ENCODE peak calls at places on chromosome 9, in five cellular contexts. One of them, this sample, is unnamed.
A peak's percentile ranks its signal among the peaks of the same experiment; 100 is the strongest.

GRCh38 chr9:547309-547708 is 294.2 kb upstream of the DMRT1 start:
- DNase-seq in HepG2: no peak
- DNase-seq in H1: no peak
- DNase-seq in IMR-90: no peak
- DNase-seq in K562: no peak
- DNase-seq in this sample: no peak

GRCh38 chr9:21434202-21435014 is 5.8 kb upstream of the IFNA1 start:
- DNase-seq in K562: no peak
- DNase-seq in IMR-90: peak; percentile 73
- DNase-seq in H1: no peak
- DNase-seq in HepG2: peak; percentile 52
- DNase-seq in this sample: peak; percentile 77

GRCh38 chr9:92048924-92049625 is 66.1 kb downstream of the SPTLC1 start:
- DNase-seq in IMR-90: peak; percentile 65
- DNase-seq in HepG2: no peak
- DNase-seq in H1: no peak
- DNase-seq in K562: no peak
- DNase-seq in this sample: no peak

GRCh38 chr9:4515958-4516375 is 25.7 kb downstream of the SLC1A1 start:
- DNase-seq in H1: no peak
- DNase-seq in IMR-90: peak; percentile 15
- DNase-seq in HepG2: no peak
- DNase-seq in K562: no peak
- DNase-seq in this sample: no peak

GRCh38 chr9:131407717-131408195 is 13.9 kb downstream of the PRRC2B start:
- DNase-seq in K562: peak; percentile 61
- DNase-seq in H1: no peak
- DNase-seq in HepG2: peak; percentile 44
- DNase-seq in IMR-90: no peak
- DNase-seq in this sample: peak; percentile 45

GRCh38 chr9:91187965-91188344 is 173.8 kb downstream of the AUH start:
- DNase-seq in H1: no peak
- DNase-seq in HepG2: no peak
- DNase-seq in IMR-90: peak; percentile 82
- DNase-seq in K562: no peak
- DNase-seq in this sample: no peak

GRCh38 chr9:129027224-129027684 is 877 bp downstream of the SH3GLB2 start:
- DNase-seq in K562: no peak
- DNase-seq in HepG2: no peak
- DNase-seq in H1: no peak
- DNase-seq in IMR-90: no peak
- DNase-seq in this sample: no peak

GRCh38 chr9:93233033-93233432 is 49.1 kb downstream of the WNK2 start:
- DNase-seq in H1: no peak
- DNase-seq in K562: no peak
- DNase-seq in HepG2: no peak
- DNase-seq in IMR-90: no peak
- DNase-seq in this sample: no peak

GRCh38 chr9:93948456-93949072 is 6.6 kb downstream of the BARX1 start:
- DNase-seq in HepG2: no peak
- DNase-seq in IMR-90: no peak
- DNase-seq in H1: no peak
- DNase-seq in K562: no peak
- DNase-seq in this sample: no peak

GRCh38 chr9:115556432-115556831 is 438.5 kb upstream of the TNC start:
- DNase-seq in H1: no peak
- DNase-seq in HepG2: no peak
- DNase-seq in IMR-90: no peak
- DNase-seq in K562: no peak
- DNase-seq in this sample: no peak

GRCh38 chr9:88258012-88258411 is 119.7 kb upstream of the SPATA31C2 start:
- DNase-seq in H1: no peak
- DNase-seq in HepG2: no peak
- DNase-seq in IMR-90: peak; percentile 71
- DNase-seq in K562: no peak
- DNase-seq in this sample: no peak

GRCh38 chr9:131748411-131748955 is 8.6 kb upstream of the RAPGEF1 start:
- DNase-seq in K562: no peak
- DNase-seq in HepG2: no peak
- DNase-seq in IMR-90: no peak
- DNase-seq in H1: no peak
- DNase-seq in this sample: no peak

GRCh38 chr9:98226516-98226915 is 28.9 kb downstream of the TBC1D2 start:
- DNase-seq in K562: no peak
- DNase-seq in IMR-90: peak; percentile 57
- DNase-seq in HepG2: peak; percentile 76
- DNase-seq in H1: no peak
- DNase-seq in this sample: no peak

GRCh38 chr9:116153765-116154333 is at the start of gene PAPPA:
- DNase-seq in H1: no peak
- DNase-seq in K562: no peak
- DNase-seq in IMR-90: no peak
- DNase-seq in HepG2: no peak
- DNase-seq in this sample: no peak

GRCh38 chr9:20340161-20340861 is 282.0 kb downstream of the MLLT3 start:
- DNase-seq in HepG2: no peak
- DNase-seq in IMR-90: no peak
- DNase-seq in K562: no peak
- DNase-seq in H1: no peak
- DNase-seq in this sample: no peak

GRCh38 chr9:90142580-90142979 is 500.0 kb downstream of the DIRAS2 start:
- DNase-seq in K562: peak; percentile 5
- DNase-seq in HepG2: peak; percentile 35
- DNase-seq in H1: no peak
- DNase-seq in IMR-90: peak; percentile 25
- DNase-seq in this sample: peak; percentile 48

GRCh38 chr9:16721972-16722371 is 148.5 kb downstream of the BNC2 start:
- DNase-seq in K562: no peak
- DNase-seq in HepG2: no peak
- DNase-seq in H1: no peak
- DNase-seq in IMR-90: peak; percentile 30
- DNase-seq in this sample: no peak

GRCh38 chr9:111798786-111799185 is 4.0 kb upstream of the SHOC1 start:
- DNase-seq in IMR-90: peak; percentile 85
- DNase-seq in K562: no peak
- DNase-seq in HepG2: no peak
- DNase-seq in H1: no peak
- DNase-seq in this sample: no peak

GRCh38 chr9:19488721-19489120 is 79.9 kb downstream of the ACER2 start:
- DNase-seq in IMR-90: no peak
- DNase-seq in HepG2: no peak
- DNase-seq in K562: no peak
- DNase-seq in H1: no peak
- DNase-seq in this sample: no peak

GRCh38 chr9:120043448-120043847 is 536.5 kb downstream of the CDK5RAP2 start:
- DNase-seq in H1: no peak
- DNase-seq in IMR-90: no peak
- DNase-seq in K562: no peak
- DNase-seq in HepG2: no peak
- DNase-seq in this sample: peak; percentile 8

GRCh38 chr9:18820566-18821095 is 212.4 kb downstream of the SAXO1 start:
- DNase-seq in H1: no peak
- DNase-seq in HepG2: no peak
- DNase-seq in K562: no peak
- DNase-seq in IMR-90: peak; percentile 31
- DNase-seq in this sample: no peak

GRCh38 chr9:93207326-93207814 is 23.4 kb downstream of the WNK2 start:
- DNase-seq in HepG2: no peak
- DNase-seq in K562: no peak
- DNase-seq in H1: no peak
- DNase-seq in IMR-90: peak; percentile 11
- DNase-seq in this sample: no peak

GRCh38 chr9:99134893-99135341 is 30.0 kb downstream of the TGFBR1 start:
- DNase-seq in K562: no peak
- DNase-seq in H1: no peak
- DNase-seq in HepG2: no peak
- DNase-seq in IMR-90: peak; percentile 78
- DNase-seq in this sample: no peak

GRCh38 chr9:92769276-92769675 is 4.6 kb upstream of the BICD2 start:
- DNase-seq in HepG2: no peak
- DNase-seq in IMR-90: no peak
- DNase-seq in H1: no peak
- DNase-seq in K562: no peak
- DNase-seq in this sample: no peak

GRCh38 chr9:76699966-76700365 is 64.3 kb upstream of the PCA3 start:
- DNase-seq in IMR-90: peak; percentile 77
- DNase-seq in H1: no peak
- DNase-seq in K562: no peak
- DNase-seq in HepG2: no peak
- DNase-seq in this sample: no peak

GRCh38 chr9:37036237-37037136 is 2.4 kb upstream of the PAX5 start:
- DNase-seq in K562: no peak
- DNase-seq in HepG2: no peak
- DNase-seq in H1: no peak
- DNase-seq in IMR-90: peak; percentile 12
- DNase-seq in this sample: no peak

GRCh38 chr9:79430599-79430998 is 141.2 kb upstream of the TLE4 start:
- DNase-seq in IMR-90: no peak
- DNase-seq in K562: no peak
- DNase-seq in HepG2: no peak
- DNase-seq in H1: no peak
- DNase-seq in this sample: no peak

GRCh38 chr9:109498195-109499060 is at the start of gene PTPN3:
- DNase-seq in HepG2: no peak
- DNase-seq in H1: no peak
- DNase-seq in IMR-90: no peak
- DNase-seq in K562: no peak
- DNase-seq in this sample: peak; percentile 22

GRCh38 chr9:127177221-127177620 is 54.8 kb upstream of the ANGPTL2 start:
- DNase-seq in IMR-90: no peak
- DNase-seq in K562: no peak
- DNase-seq in HepG2: no peak
- DNase-seq in H1: no peak
- DNase-seq in this sample: no peak

GRCh38 chr9:127179633-127180401 is 57.4 kb upstream of the ANGPTL2 start:
- DNase-seq in IMR-90: no peak
- DNase-seq in H1: no peak
- DNase-seq in HepG2: no peak
- DNase-seq in K562: no peak
- DNase-seq in this sample: no peak

GRCh38 chr9:127177682-127178265 is 55.3 kb upstream of the ANGPTL2 start:
- DNase-seq in K562: no peak
- DNase-seq in IMR-90: no peak
- DNase-seq in H1: no peak
- DNase-seq in HepG2: no peak
- DNase-seq in this sample: no peak

GRCh38 chr9:127180457-127181314 is 58.3 kb upstream of the ANGPTL2 start:
- DNase-seq in K562: no peak
- DNase-seq in IMR-90: no peak
- DNase-seq in HepG2: no peak
- DNase-seq in H1: no peak
- DNase-seq in this sample: no peak

GRCh38 chr9:127178646-127179632 is 56.5 kb upstream of the ANGPTL2 start:
- DNase-seq in H1: no peak
- DNase-seq in IMR-90: no peak
- DNase-seq in K562: no peak
- DNase-seq in HepG2: no peak
- DNase-seq in this sample: no peak
- TF ChIP-seq POLR2A in H1: no peak
- TF ChIP-seq POLR2A in IMR-90: no peak
- TF ChIP-seq POLR2A in K562: no peak
- TF ChIP-seq POLR2A in HepG2: no peak
- TF ChIP-seq POLR2A in this sample: no peak

DNA sequence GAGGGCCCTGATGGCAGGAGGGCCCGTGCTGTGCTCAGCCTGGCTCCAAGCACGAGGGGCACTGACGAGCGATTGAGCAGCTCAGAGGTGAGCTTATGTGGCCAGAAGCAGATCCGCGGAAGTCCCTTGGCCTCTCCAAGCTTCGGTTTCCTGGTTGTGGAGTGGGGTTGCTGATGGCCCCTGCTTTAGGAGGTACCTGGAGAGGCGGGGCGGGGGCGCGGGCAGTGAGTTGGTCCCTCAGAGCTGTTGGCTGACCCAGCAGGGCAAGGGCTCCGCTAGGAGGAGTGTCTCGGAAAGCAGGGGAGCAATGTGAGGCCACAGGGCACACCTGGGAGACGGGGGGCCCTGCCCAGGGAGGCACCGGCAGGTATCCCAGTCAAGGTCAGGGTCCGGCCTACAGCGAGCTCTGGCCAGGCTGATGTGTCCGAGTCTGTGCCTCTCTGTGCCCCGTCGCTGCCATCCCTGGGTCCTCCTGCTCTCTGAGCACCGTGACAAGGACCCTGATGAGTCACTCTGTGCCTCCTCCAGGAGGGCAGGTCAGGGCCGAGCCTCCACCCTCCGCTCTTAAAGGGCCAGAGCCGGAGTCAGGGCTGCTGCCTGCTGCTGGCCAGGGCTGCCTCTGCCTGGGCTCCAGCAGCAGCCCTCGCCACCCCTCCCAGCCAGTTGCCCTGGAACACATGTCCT is 14.8 kb downstream of the NCS1 start:
- DNase-seq in H1: peak; percentile 39
- DNase-seq in IMR-90: peak; percentile 55
- DNase-seq in K562: peak; percentile 91
- DNase-seq in HepG2: peak; percentile 59
- DNase-seq in this sample: peak; percentile 76
- TF ChIP-seq MAFK in H1: no peak
- TF ChIP-seq MAFK in IMR-90: no peak
- TF ChIP-seq MAFK in K562: no peak
- TF ChIP-seq MAFK in HepG2: no peak
- TF ChIP-seq MAFK in this sample: no peak

GRCh38 chr9:130030821-130031481 is 12.0 kb downstream of the FNBP1 start:
- DNase-seq in HepG2: peak; percentile 28
- DNase-seq in IMR-90: no peak
- DNase-seq in K562: no peak
- DNase-seq in H1: no peak
- DNase-seq in this sample: no peak
- TF ChIP-seq POLR2A in HepG2: no peak
- TF ChIP-seq POLR2A in IMR-90: no peak
- TF ChIP-seq POLR2A in K562: no peak
- TF ChIP-seq POLR2A in H1: no peak
- TF ChIP-seq POLR2A in this sample: no peak

DNA sequence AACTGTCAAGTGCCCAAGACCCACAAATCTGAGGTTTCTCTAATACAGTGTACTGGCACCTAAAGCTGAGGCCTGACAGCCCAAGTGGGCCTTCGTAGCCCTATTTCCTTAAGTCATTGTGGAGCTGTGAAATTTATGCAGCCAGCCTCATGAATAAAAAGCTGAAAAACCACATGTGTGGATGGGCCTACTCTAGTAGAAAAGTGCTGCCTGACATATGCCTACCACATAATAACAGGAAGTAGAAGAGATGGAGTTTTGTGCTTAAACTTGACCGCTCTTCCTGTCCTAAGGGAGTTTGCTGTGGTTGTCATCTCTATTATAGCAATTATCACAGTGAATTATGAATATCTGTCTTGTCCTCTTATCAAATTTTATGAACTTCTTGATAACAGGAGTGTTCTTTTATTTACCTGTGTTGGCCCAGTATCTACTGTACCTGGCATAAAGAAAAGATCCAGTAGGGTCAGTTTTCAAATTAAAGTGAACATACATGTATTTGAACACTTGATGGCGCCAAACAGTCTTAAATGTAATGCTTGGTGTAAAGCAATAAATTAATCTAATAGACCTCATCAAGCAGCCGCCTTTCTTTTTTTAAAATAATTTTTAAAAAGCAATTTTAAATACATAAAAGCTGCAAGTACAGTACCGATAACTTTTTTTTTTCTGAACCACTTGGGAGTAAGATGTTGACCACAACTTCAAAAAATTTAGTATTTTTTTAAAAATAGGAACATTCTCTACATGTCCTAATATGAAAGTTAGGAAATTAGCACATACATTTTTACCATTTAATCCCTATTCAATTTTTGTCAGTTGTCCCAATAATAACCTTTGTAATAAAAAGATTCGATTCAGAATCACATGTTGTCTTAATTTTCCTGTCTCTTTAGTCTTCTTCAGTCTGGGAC is 51.0 kb downstream of the FKTN start:
- DNase-seq in K562: peak; percentile 50
- DNase-seq in H1: no peak
- DNase-seq in HepG2: peak; percentile 50
- DNase-seq in IMR-90: peak; percentile 59
- DNase-seq in this sample: peak; percentile 52
- TF ChIP-seq MAFK in K562: no peak
- TF ChIP-seq MAFK in H1: no peak
- TF ChIP-seq MAFK in HepG2: no peak
- TF ChIP-seq MAFK in IMR-90: no peak
- TF ChIP-seq MAFK in this sample: no peak

This sample was measured in A549.